ENCODE peak calls at places on chromosomes 2 and 18, in six cellular contexts. L is sigmoid colon, D is HCT116, N is GM12878, P is AG04450, X is mammary epithelial cell. I is an unnamed sample.

GRCh38 chr2:31270136-31270535 is 36.2 kb downstream of the EHD3 start:
- DNase-seq in L (no peak), D (no peak), N (no peak), P (no peak), X (peak), I (no peak)

GRCh38 chr2:19048593-19049264 is 309.7 kb downstream of the OSR1 start:
- DNase-seq in L (no peak), D (no peak), N (no peak), P (no peak), X (no peak), I (no peak)

GRCh38 chr2:27071990-27072830 is 756 bp upstream of the OST4 start:
- DNase-seq in L (peak), D (no peak), N (no peak), P (peak), X (no peak), I (peak)

GRCh38 chr2:25955869-25956535 is 26.3 kb downstream of the KIF3C start:
- DNase-seq in L (no peak), D (no peak), N (no peak), P (no peak), X (no peak), I (no peak)

GRCh38 chr18:57585846-57586242 is 658 bp downstream of the FECH start:
- DNase-seq in L (no peak), D (no peak), N (no peak), P (no peak), X (peak), I (no peak)

GRCh38 chr2:207142461-207142860 is 23.3 kb downstream of the KLF7 start:
- DNase-seq in L (no peak), D (no peak), N (no peak), P (no peak), X (no peak), I (peak)

GRCh38 chr2:127564429-127565260 is 29.2 kb downstream of the MYO7B start:
- DNase-seq in L (peak), D (no peak), N (no peak), P (no peak), X (no peak), I (peak)

GRCh38 chr2:144660518-144661316 is 140.8 kb upstream of the ZEB2 start:
- DNase-seq in L (no peak), D (no peak), N (no peak), P (no peak), X (peak), I (no peak)

GRCh38 chr2:42371621-42372473 is 10.8 kb upstream of the COX7A2L start:
- DNase-seq in L (no peak), D (no peak), N (no peak), P (no peak), X (peak), I (no peak)

GRCh38 chr2:14706201-14706600 is 73.7 kb downstream of the LRATD1 start:
- DNase-seq in L (no peak), D (no peak), N (no peak), P (no peak), X (no peak), I (no peak)

GRCh38 chr18:76491436-76491800 is 3.6 kb downstream of the ZNF516 start:
- DNase-seq in L (peak), D (no peak), N (no peak), P (no peak), X (peak), I (peak)

GRCh38 chr2:77831471-77831870 is 309.3 kb upstream of the LRRTM4 start:
- DNase-seq in L (no peak), D (no peak), N (no peak), P (no peak), X (no peak), I (no peak)

GRCh38 chr18:48166971-48167370 is 236.5 kb upstream of the SMAD2 start:
- DNase-seq in L (no peak), D (no peak), N (no peak), P (no peak), X (no peak), I (no peak)

GRCh38 chr2:84970266-84970955 is 550 bp upstream of the KCMF1 start:
- DNase-seq in L (peak), D (no peak), N (no peak), P (no peak), X (peak), I (peak)

GRCh38 chr2:10504994-10505820 is 57.1 kb upstream of the ODC1 start:
- DNase-seq in L (no peak), D (no peak), N (no peak), P (no peak), X (no peak), I (no peak)

GRCh38 chr2:67366832-67367412 is 30.2 kb upstream of the ETAA1 start:
- DNase-seq in L (no peak), D (no peak), N (no peak), P (no peak), X (no peak), I (no peak)

GRCh38 chr18:23765931-23766330 is 76.7 kb downstream of the LAMA3 start:
- DNase-seq in L (no peak), D (no peak), N (no peak), P (no peak), X (no peak), I (no peak)

GRCh38 chr2:209368924-209369323 is 54.9 kb upstream of the MAP2 start:
- DNase-seq in L (no peak), D (peak), N (peak), P (peak), X (peak), I (peak)

GRCh38 chr18:5451130-5451529 is 92.7 kb downstream of the EPB41L3 start:
- DNase-seq in L (no peak), D (no peak), N (no peak), P (no peak), X (no peak), I (no peak)

GRCh38 chr18:13268035-13268700 is 49.6 kb downstream of the LDLRAD4 start:
- DNase-seq in L (peak), D (no peak), N (no peak), P (no peak), X (peak), I (peak)

GRCh38 chr2:102258386-102259074 is 52.8 kb upstream of the IL1RL1 start:
- DNase-seq in L (no peak), D (peak), N (no peak), P (peak), X (peak), I (no peak)
- H3K27ac ChIP-seq in L (no peak), D (no peak), N (no peak), P (peak), X (peak), I (peak)

GRCh38 chr2:231318954-231319353 is 76.6 kb upstream of the B3GNT7 start:
- DNase-seq in L (no peak), D (no peak), N (no peak), P (no peak), X (no peak), I (no peak)

GRCh38 chr2:231321021-231321420 is 74.5 kb upstream of the B3GNT7 start:
- DNase-seq in L (peak), D (no peak), N (no peak), P (no peak), X (no peak), I (peak)

GRCh38 chr2:231319867-231320266 is 75.6 kb upstream of the B3GNT7 start:
- DNase-seq in L (no peak), D (no peak), N (no peak), P (no peak), X (no peak), I (no peak)

GRCh38 chr2:231323316-231323715 is 72.2 kb upstream of the B3GNT7 start:
- DNase-seq in L (no peak), D (no peak), N (no peak), P (no peak), X (no peak), I (no peak)

GRCh38 chr2:231321556-231322334 is 73.8 kb upstream of the B3GNT7 start:
- DNase-seq in L (peak), D (no peak), N (no peak), P (no peak), X (no peak), I (no peak)
- H3K27ac ChIP-seq in L (no peak), D (no peak), N (no peak), P (no peak), X (no peak), I (peak)

GRCh38 chr2:8575011-8575750 is 106.7 kb upstream of the ID2 start:
- DNase-seq in L (peak), D (no peak), N (no peak), P (no peak), X (no peak), I (no peak)
- H3K27ac ChIP-seq in L (no peak), D (no peak), N (peak), P (peak), X (no peak), I (no peak)

DNA sequence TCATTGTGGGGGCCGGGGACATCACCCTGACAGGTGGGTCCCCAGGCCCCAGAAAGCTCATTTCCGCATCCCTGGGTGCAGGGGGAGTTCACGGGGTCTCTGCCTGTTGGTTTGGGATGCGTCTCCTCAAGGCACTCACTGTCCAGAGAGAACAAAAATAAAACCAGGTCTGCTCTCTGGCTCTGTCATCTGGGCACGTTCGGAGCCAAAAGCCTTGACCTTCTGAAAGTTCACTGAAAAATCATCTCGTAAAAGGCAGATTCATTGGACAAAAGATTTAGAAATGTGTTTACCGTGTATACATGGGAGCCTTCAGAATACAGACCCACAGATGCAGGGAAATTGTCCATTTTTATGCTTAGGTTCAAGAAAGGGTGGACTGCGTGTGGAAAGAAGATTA is 26.6 kb downstream of the MLPH start:
- DNase-seq in L (no peak), D (no peak), N (no peak), P (no peak), X (no peak), I (peak)
- H3K27ac ChIP-seq in L (no peak), D (no peak), N (no peak), P (no peak), X (no peak), I (no peak)

DNA sequence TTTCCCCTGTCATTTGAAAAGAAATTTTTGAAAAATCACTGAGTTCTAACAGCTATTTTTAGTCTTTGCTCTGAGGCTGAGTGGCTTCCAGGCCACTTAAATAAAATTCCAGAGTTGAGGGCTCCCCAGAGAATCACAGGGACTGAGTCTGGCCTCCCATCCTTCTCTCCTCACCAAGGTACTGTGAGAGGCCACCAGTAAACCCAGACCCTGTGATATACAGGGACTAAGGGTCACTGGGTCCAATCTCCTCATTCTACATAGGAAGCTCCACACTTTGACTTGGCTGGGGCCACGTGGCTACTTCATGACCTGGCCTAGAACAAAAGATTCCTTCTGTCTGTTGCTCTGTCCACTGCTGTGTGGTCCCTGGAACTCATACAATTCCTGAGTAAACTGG is 123.2 kb upstream of the CDCA7 start:
- DNase-seq in L (no peak), D (no peak), N (no peak), P (no peak), X (no peak), I (no peak)
- H3K27ac ChIP-seq in L (no peak), D (no peak), N (no peak), P (no peak), X (no peak), I (no peak)

I was measured in adrenal gland.